ENCODE peak calls at places on chromosomes 4 and X, in six cellular contexts. G, T, H, I, O and L are unnamed samples.

GRCh38 chrX:11261260-11261659 is 32.0 kb upstream of the AMELX start:
- DNase-seq in G (no peak), T (no peak), H (no peak), I (no peak), O (no peak), L (no peak)

GRCh38 chrX:9885150-9885549 is 82.0 kb upstream of the CLDN34 start:
- DNase-seq in G (peak; percentile 74), T (peak; percentile 53), H (no peak), I (peak; percentile 64), O (peak; percentile 5), L (no peak)

GRCh38 chrX:18983711-18984380 is at the start of gene PHKA2:
- DNase-seq in G (peak; percentile 42), T (peak; percentile 23), H (no peak), I (peak; percentile 47), O (peak; percentile 6), L (peak; percentile 62)

GRCh38 chr4:125735107-125735506 is 420.4 kb downstream of the FAT4 start:
- DNase-seq in G (no peak), T (no peak), H (peak; percentile 66), I (no peak), O (no peak), L (peak; percentile 68)

GRCh38 chrX:107646736-107647135 is 18.4 kb downstream of the PRPS1 start:
- DNase-seq in G (no peak), T (no peak), H (no peak), I (no peak), O (no peak), L (no peak)

GRCh38 chr4:53906786-53907185 is 157.6 kb downstream of the CHIC2 start:
- DNase-seq in G (no peak), T (no peak), H (no peak), I (no peak), O (no peak), L (no peak)

GRCh38 chr4:139528377-139529005 is 27.5 kb downstream of the SETD7 start:
- DNase-seq in G (no peak), T (no peak), H (peak; percentile 63), I (peak; percentile 66), O (no peak), L (peak; percentile 77)

GRCh38 chrX:53116101-53116500 is 22.2 kb downstream of the KANTR start:
- DNase-seq in G (no peak), T (no peak), H (no peak), I (no peak), O (no peak), L (no peak)

GRCh38 chrX:69027181-69028005 is 137.9 kb downstream of the PJA1 start:
- DNase-seq in G (no peak), T (no peak), H (peak; percentile 31), I (no peak), O (no peak), L (no peak)

GRCh38 chr4:74325886-74326285 is 17.6 kb downstream of the EPGN start:
- DNase-seq in G (no peak), T (no peak), H (no peak), I (no peak), O (no peak), L (no peak)

GRCh38 chr4:100889898-100890297 is 372.1 kb upstream of the EMCN start:
- DNase-seq in G (no peak), T (no peak), H (no peak), I (no peak), O (no peak), L (no peak)

GRCh38 chrX:76279007-76279406 is 106.1 kb downstream of the PBDC1 start:
- DNase-seq in G (peak; percentile 51), T (peak; percentile 29), H (peak; percentile 2), I (peak; percentile 33), O (no peak), L (no peak)

GRCh38 chr4:144699565-144699964 is 53.6 kb downstream of the HHIP start:
- DNase-seq in G (no peak), T (no peak), H (no peak), I (no peak), O (no peak), L (no peak)

GRCh38 chrX:100447563-100448397 is 37.7 kb upstream of the PCDH19 start:
- DNase-seq in G (peak; percentile 41), T (peak; percentile 59), H (no peak), I (peak; percentile 57), O (no peak), L (peak; percentile 60)

GRCh38 chr4:158793021-158793420 is 24.2 kb downstream of the FNIP2 start:
- DNase-seq in G (no peak), T (no peak), H (no peak), I (no peak), O (no peak), L (no peak)

GRCh38 chrX:71366674-71367256 is 608 bp downstream of the TAF1 start:
- DNase-seq in G (peak; percentile 26), T (no peak), H (no peak), I (no peak), O (no peak), L (no peak)

GRCh38 chr4:98688416-98689290 is 30.2 kb upstream of the TSPAN5 start:
- DNase-seq in G (no peak), T (no peak), H (peak; percentile 40), I (no peak), O (no peak), L (no peak)

GRCh38 chr4:48329976-48330375 is 11.4 kb upstream of the SLAIN2 start:
- DNase-seq in G (no peak), T (no peak), H (peak; percentile 32), I (no peak), O (no peak), L (no peak)

GRCh38 chrX:39736219-39737211 is 361.2 kb downstream of the BCOR start:
- DNase-seq in G (peak; percentile 12), T (no peak), H (no peak), I (peak; percentile 77), O (no peak), L (peak; percentile 92)

GRCh38 chr4:7155611-7156071 is 36.7 kb upstream of the SORCS2 start:
- DNase-seq in G (no peak), T (no peak), H (no peak), I (peak; percentile 62), O (no peak), L (no peak)

GRCh38 chrX:23515028-23515427 is 152.3 kb upstream of the PRDX4 start:
- DNase-seq in G (peak; percentile 26), T (no peak), H (no peak), I (no peak), O (no peak), L (no peak)

GRCh38 chrX:40871385-40872082 is 136.2 kb upstream of the MED14 start:
- DNase-seq in G (no peak), T (no peak), H (no peak), I (no peak), O (no peak), L (no peak)

GRCh38 chr4:156113138-156113537 is 159.5 kb upstream of the CTSO start:
- DNase-seq in G (peak; percentile 56), T (no peak), H (no peak), I (no peak), O (no peak), L (no peak)

GRCh38 chrX:55056820-55057690 is 17.8 kb upstream of the PAGE2B start:
- DNase-seq in G (no peak), T (no peak), H (no peak), I (no peak), O (no peak), L (no peak)

GRCh38 chrX:100265179-100265578 is 144.9 kb downstream of the PCDH19 start:
- DNase-seq in G (no peak), T (no peak), H (no peak), I (no peak), O (no peak), L (no peak)

GRCh38 chr4:52942936-52943335 is 80.8 kb downstream of the RASL11B start:
- DNase-seq in G (no peak), T (no peak), H (no peak), I (no peak), O (no peak), L (no peak)